ENCODE peak calls at places on chromosome 10, in six cellular contexts. I, R, D, H, F and L are unnamed samples.

GRCh38 chr10:100887761-100888296 is 24.9 kb upstream of the SLF2 start:
- DNase-seq in D (no peak), F (no peak), H (no peak), I (no peak), R (no peak), L (no peak)

GRCh38 chr10:110207805-110208613 is 604 bp downstream of the MXI1 start:
- DNase-seq in R (no peak), H (peak), F (peak), D (peak), I (peak), L (no peak)

GRCh38 chr10:21499580-21499909 is 25.9 kb downstream of the SKIDA1 start:
- DNase-seq in F (no peak), H (no peak), D (no peak), R (no peak), I (peak), L (no peak)

GRCh38 chr10:23694921-23695824 is 256.3 kb downstream of the OTUD1 start:
- DNase-seq in D (no peak), H (peak), R (no peak), I (peak), F (no peak), L (no peak)

GRCh38 chr10:4051011-4051407 is 266.0 kb upstream of the KLF6 start:
- DNase-seq in F (peak), I (no peak), H (no peak), D (no peak), R (no peak), L (no peak)

GRCh38 chr10:27819781-27820531 is 74.3 kb upstream of the MKX start:
- DNase-seq in H (no peak), D (peak), I (no peak), R (peak), F (no peak), L (no peak)

GRCh38 chr10:107450056-107450455 is 285.6 kb upstream of the SORCS1 start:
- DNase-seq in R (no peak), F (no peak), I (no peak), H (no peak), D (no peak), L (no peak)

GRCh38 chr10:80122746-80123145 is 9.8 kb upstream of the PLAC9 start:
- DNase-seq in I (no peak), H (no peak), R (no peak), D (no peak), F (no peak), L (no peak)

GRCh38 chr10:59057350-59057749 is 119.1 kb upstream of the PHYHIPL start:
- DNase-seq in D (no peak), F (no peak), H (no peak), I (no peak), R (no peak), L (no peak)

GRCh38 chr10:45457487-45457886 is 83.5 kb downstream of the ALOX5 start:
- DNase-seq in I (no peak), H (no peak), D (no peak), F (no peak), R (no peak), L (no peak)

GRCh38 chr10:45463244-45464116 is 89.5 kb downstream of the ALOX5 start:
- DNase-seq in R (no peak), H (no peak), D (no peak), I (no peak), F (no peak), L (no peak)

GRCh38 chr10:45464958-45465567 is 91.0 kb downstream of the ALOX5 start:
- DNase-seq in I (peak), F (peak), R (peak), D (peak), H (peak), L (no peak)

GRCh38 chr10:45460235-45460878 is 86.3 kb downstream of the ALOX5 start:
- DNase-seq in H (no peak), F (no peak), D (no peak), R (no peak), I (no peak), L (no peak)

DNA sequence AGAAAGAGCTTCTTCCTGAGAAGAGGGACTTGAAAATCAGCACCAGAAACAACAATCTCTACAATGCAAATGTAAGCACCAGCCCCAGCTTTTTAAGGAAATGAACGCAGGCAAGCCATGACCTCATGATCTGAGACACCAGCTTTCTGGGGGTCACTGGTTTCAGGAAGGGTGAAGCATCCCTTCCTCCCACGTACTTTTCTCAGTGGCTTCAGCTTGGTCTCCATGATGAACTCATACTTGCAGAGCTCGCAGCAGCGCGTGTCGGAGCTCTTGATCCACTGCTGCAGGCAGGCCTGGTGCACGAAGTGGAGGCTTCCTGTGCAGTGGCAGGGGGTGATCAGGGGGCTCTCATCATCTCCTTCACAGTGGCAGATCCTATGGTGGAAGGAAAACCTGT is 87.0 kb downstream of the ALOX5 start:
- DNase-seq in I (no peak), H (no peak), R (no peak), F (no peak), D (no peak), L (no peak)
- H3K27ac ChIP-seq in I (no peak), H (no peak), R (no peak), F (no peak), D (no peak), L (no peak)

DNA sequence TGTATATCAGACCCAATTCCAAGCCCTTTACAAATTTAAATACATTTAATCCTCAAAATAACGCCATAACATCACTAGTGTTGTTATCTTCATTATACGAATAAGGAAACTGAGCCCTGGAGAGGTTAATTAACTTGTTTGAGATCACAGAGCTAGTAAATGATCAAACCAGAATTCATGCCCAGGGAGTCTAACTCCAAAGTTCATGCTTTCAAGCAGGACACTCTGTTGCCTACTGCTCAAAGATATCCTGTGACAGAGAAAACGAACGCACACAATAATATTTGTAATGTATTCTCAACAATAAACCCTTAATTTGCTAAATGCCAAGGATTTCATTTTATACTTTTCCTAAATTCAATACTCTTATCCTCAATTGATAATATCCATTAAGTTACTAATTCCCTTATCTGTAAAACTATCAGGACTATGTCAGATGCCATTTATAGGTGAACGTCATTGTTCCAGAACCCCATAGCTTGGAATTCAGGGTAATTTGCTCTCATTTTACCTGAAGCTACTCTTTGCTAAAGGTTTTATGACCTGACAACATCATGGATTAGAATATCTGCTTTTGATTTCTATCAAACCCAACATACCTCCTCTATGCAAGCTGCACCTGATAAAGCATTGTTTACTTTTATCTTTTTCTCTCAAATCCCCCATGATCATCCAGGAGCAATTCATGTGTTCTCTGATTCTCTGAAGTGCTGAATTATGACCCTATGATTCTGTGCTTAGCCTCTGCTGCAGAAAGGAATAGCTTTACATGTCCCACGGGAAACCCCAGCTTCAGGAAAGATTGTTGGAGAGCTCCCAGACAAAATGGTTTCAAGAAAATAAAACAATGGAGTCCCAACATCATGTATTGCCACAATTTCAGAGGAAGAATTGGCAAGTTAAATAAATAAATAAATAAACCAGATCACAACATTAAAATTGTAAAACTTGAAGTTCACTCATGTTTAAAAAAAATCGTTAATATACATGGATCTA is 150.2 kb upstream of the CDK1 start:
- DNase-seq in H (no peak), D (no peak), R (no peak), I (no peak), F (no peak), L (no peak)
- H3K27ac ChIP-seq in H (no peak), D (no peak), R (no peak), I (no peak), F (no peak), L (no peak)

DNA sequence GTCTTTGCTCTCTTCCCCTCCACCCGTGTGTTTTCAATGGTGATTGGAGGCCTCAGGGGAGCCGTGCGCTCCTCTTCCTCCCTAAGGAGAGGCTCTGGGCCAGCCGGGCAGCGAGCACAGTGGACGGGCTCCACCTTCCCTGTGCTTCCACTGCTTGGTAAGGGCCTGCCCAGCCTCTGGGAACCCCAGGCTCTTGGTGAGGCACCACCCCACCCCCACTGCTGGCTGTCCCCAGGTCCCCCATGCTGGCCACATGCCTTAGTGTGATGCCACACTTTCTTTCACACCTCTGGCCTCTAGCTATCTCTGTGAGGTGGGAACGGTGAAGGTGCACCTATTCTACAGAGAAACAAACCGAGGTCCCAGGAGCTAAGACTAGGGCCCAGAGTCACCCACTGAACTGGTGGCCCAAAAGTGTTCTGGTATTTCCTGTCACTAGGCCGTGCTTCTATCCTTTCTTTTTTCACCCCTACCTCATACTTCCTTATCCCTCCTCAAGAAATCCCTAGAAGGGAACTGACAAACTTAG is 53.3 kb downstream of the UNC5B start:
- DNase-seq in F (no peak), R (no peak), D (no peak), H (no peak), I (no peak), L (no peak)
- H3K27ac ChIP-seq in F (no peak), R (no peak), D (no peak), H (peak), I (peak), L (peak)

GRCh38 chr10:31399171-31399570 is 80.2 kb downstream of the ZEB1 start:
- DNase-seq in D (peak), R (no peak), H (no peak), I (no peak), F (no peak), L (no peak)

GRCh38 chr10:31393844-31394243 is 74.8 kb downstream of the ZEB1 start:
- DNase-seq in R (no peak), F (no peak), H (no peak), D (no peak), I (no peak), L (no peak)

GRCh38 chr10:31397852-31398251 is 78.8 kb downstream of the ZEB1 start:
- DNase-seq in I (no peak), F (no peak), H (no peak), R (no peak), D (no peak), L (no peak)

GRCh38 chr10:31399631-31400030 is 80.6 kb downstream of the ZEB1 start:
- DNase-seq in F (peak), I (no peak), H (peak), D (peak), R (no peak), L (no peak)

DNA sequence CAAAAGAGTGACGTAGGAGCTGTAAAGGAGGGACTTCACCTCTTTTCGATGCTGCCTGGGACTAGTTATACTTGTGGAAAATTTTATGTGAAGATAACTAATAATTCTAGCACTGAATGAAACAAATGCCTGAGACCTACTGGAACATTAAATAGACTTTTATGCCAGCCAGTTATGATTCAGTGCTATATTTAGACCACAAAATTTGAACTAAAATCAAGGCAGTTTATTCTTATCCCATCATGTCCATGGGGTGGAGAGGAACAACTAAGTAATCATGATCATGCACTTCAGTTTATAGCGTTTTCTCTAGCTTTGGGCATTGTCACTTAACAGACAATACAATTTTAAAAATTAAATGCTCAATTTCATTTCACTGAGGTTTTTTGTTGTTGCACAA is 76.7 kb downstream of the ZEB1 start:
- DNase-seq in R (no peak), H (no peak), I (no peak), D (no peak), F (no peak), L (no peak)
- H3K27ac ChIP-seq in R (peak), H (no peak), I (no peak), D (peak), F (no peak), L (no peak)

GRCh38 chr10:119246862-119247549 is 39.6 kb downstream of the GRK5 start:
- DNase-seq in D (peak), R (no peak), F (peak), H (no peak), I (no peak), L (no peak)
- H3K27ac ChIP-seq in D (peak), R (no peak), F (peak), H (peak), I (no peak), L (peak)